ENCODE peak calls at places on chromosomes 13 and 19, in nine cellular contexts. I, M, J, Z, U, X, H, G and D are unnamed samples.
A peak's percentile ranks its signal among the peaks of the same experiment; 100 is the strongest.

GRCh38 chr19:32662186-32662585 is 12.8 kb downstream of the ANKRD27 start:
- DNase-seq in I (no peak), M (no peak), J (no peak), Z (no peak), U (no peak), X (no peak), H (no peak), G (no peak), D (no peak)

GRCh38 chr19:29531458-29532025 is 5.7 kb downstream of the VSTM2B start:
- DNase-seq in I (peak; percentile 27), M (no peak), J (no peak), Z (no peak), U (no peak), X (peak; percentile 33), H (no peak), G (no peak), D (no peak)

GRCh38 chr13:74575729-74576125 is 441.5 kb upstream of the KLF12 start:
- DNase-seq in I (peak; percentile 71), M (peak; percentile 86), J (peak; percentile 81), Z (peak; percentile 62), U (peak; percentile 35), X (peak; percentile 87), H (peak; percentile 93), G (no peak), D (peak; percentile 18)

GRCh38 chr13:91346848-91347211 is 657 bp upstream of the MIR17HG start:
- DNase-seq in I (no peak), M (peak; percentile 51), J (peak; percentile 38), Z (no peak), U (peak; percentile 6), X (peak; percentile 73), H (no peak), G (peak; percentile 15), D (no peak)

GRCh38 chr13:59445812-59446211 is 717.9 kb downstream of the DIAPH3 start:
- DNase-seq in I (no peak), M (no peak), J (no peak), Z (no peak), U (no peak), X (no peak), H (no peak), G (no peak), D (no peak)

GRCh38 chr13:71867101-71867814 is at the start of gene DACH1:
- DNase-seq in I (peak; percentile 62), M (peak; percentile 86), J (peak; percentile 62), Z (peak; percentile 70), U (no peak), X (peak; percentile 76), H (peak; percentile 70), G (peak; percentile 76), D (peak; percentile 34)

GRCh38 chr13:33251131-33251629 is 34.4 kb downstream of the STARD13 start:
- DNase-seq in I (no peak), M (no peak), J (no peak), Z (peak; percentile 48), U (no peak), X (no peak), H (peak; percentile 37), G (no peak), D (no peak)

GRCh38 chr13:108326318-108326717 is 56.8 kb downstream of the TNFSF13B start:
- DNase-seq in I (no peak), M (no peak), J (no peak), Z (no peak), U (no peak), X (peak; percentile 80), H (no peak), G (no peak), D (no peak)

GRCh38 chr19:2381151-2381822 is 21.2 kb downstream of the TMPRSS9 start:
- DNase-seq in I (no peak), M (peak; percentile 43), J (no peak), Z (no peak), U (no peak), X (no peak), H (no peak), G (no peak), D (peak; percentile 84)

GRCh38 chr13:77619655-77620054 is 77.8 kb upstream of the SLAIN1 start:
- DNase-seq in I (no peak), M (no peak), J (no peak), Z (no peak), U (no peak), X (no peak), H (no peak), G (no peak), D (no peak)

GRCh38 chr13:112732679-112733078 is 42.8 kb downstream of the ATP11A start:
- DNase-seq in I (peak; percentile 40), M (no peak), J (no peak), Z (no peak), U (no peak), X (peak; percentile 30), H (no peak), G (no peak), D (no peak)

GRCh38 chr19:50232600-50232999 is 29.2 kb downstream of the MYH14 start:
- DNase-seq in I (no peak), M (no peak), J (no peak), Z (no peak), U (no peak), X (no peak), H (no peak), G (no peak), D (no peak)

GRCh38 chr19:50231821-50232220 is 28.4 kb downstream of the MYH14 start:
- DNase-seq in I (no peak), M (no peak), J (no peak), Z (no peak), U (no peak), X (no peak), H (no peak), G (no peak), D (no peak)

GRCh38 chr19:50238043-50238442 is 34.6 kb downstream of the MYH14 start:
- DNase-seq in I (no peak), M (no peak), J (no peak), Z (no peak), U (no peak), X (no peak), H (no peak), G (no peak), D (no peak)

GRCh38 chr19:50230379-50231351 is 27.2 kb downstream of the MYH14 start:
- DNase-seq in I (no peak), M (peak; percentile 57), J (peak; percentile 87), Z (no peak), U (no peak), X (no peak), H (no peak), G (no peak), D (no peak)

DNA sequence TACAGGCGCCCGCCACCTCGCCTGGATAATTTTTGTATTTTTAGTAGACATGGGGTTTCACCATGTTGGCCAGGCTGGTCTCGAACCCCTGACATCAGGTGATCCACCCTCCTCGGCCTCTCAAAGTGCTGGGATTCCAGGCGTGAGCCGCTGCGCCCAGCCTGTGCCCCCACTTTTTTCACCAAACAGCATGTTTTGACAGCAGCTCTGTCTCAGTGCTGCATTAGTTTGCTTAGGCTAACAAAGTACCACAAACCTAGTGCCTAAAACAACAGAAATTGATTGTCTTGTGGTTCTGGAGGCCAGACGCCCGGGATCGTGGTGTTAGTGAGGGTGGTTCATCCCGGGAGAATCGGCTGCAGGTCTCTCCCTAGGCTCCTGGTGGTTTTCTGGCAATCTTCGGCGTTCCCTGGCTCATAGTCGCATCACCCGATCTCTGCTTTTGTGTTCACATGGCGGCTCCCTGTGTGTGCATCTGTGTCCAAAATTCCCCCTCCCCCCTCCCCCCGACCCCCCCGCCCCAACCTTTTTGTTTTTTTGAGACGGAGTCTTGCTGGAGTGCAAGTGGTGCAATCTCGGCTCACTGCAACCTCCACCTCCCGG is 30.0 kb downstream of the MYH14 start:
- DNase-seq in I (no peak), M (no peak), J (no peak), Z (no peak), U (no peak), X (no peak), H (no peak), G (no peak), D (no peak)
- H3K27ac ChIP-seq in I (peak overlapping the region; percentile 79), M (no peak overlapping the region), J (no peak overlapping the region), Z (no peak overlapping the region), U (no peak overlapping the region), X (no peak overlapping the region), H (peak overlapping the region; percentile 77), G (no peak overlapping the region), D (peak overlapping the region; percentile 90)

GRCh38 chr19:4362038-4362828 is 18.9 kb downstream of the MPND start:
- DNase-seq in I (no peak), M (no peak), J (no peak), Z (peak; percentile 36), U (no peak), X (peak; percentile 68), H (no peak), G (no peak), D (no peak)
- H3K27ac ChIP-seq in I (no peak overlapping the region), M (peak overlapping the region; percentile 74), J (no peak overlapping the region), Z (no peak overlapping the region), U (no peak overlapping the region), X (no peak overlapping the region), H (no peak overlapping the region), G (no peak overlapping the region), D (no peak overlapping the region)

GRCh38 chr13:31046711-31047279 is 114.3 kb downstream of the TEX26 start:
- DNase-seq in I (no peak), M (peak; percentile 10), J (no peak), Z (no peak), U (no peak), X (no peak), H (peak; percentile 11), G (no peak), D (no peak)
- H3K27ac ChIP-seq in I (peak overlapping the region; percentile 73), M (no peak overlapping the region), J (no peak overlapping the region), Z (no peak overlapping the region), U (no peak overlapping the region), X (no peak overlapping the region), H (no peak overlapping the region), G (no peak overlapping the region), D (no peak overlapping the region)

GRCh38 chr19:18520848-18521691 is 800 bp downstream of the ELL start:
- DNase-seq in I (peak; percentile 77), M (peak; percentile 58), J (peak; percentile 50), Z (no peak), U (no peak), X (peak; percentile 93), H (peak; percentile 42), G (no peak), D (no peak)
- H3K27ac ChIP-seq in I (peak overlapping the region; percentile 97), M (no peak overlapping the region), J (no peak overlapping the region), Z (peak overlapping the region; percentile 85), U (peak overlapping the region; percentile 95), X (peak overlapping the region; percentile 98), H (peak overlapping the region; percentile 99), G (peak overlapping the region; percentile 84), D (peak overlapping the region; percentile 92)

DNA sequence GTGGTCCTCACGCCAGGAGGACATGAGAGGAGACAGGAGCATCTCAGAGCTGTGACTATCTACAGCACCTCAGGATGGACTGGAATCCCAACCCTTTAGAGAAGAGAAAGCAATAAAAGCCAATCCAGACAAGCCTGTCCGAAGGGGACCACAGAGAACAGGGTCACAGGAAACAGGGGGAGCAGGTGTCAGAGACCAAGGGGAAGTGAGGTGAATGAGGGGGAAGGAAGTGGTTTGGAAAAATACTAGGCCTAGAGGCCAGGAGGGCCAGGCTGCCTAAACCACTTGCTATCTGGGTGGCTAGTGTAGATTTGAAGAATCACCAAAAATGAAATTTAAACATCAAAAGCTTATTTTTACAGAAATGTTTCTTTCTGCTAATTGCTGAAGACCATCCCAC is 16.2 kb downstream of the TMTC4 start:
- DNase-seq in I (no peak), M (no peak), J (no peak), Z (no peak), U (no peak), X (no peak), H (no peak), G (no peak), D (no peak)
- H3K27ac ChIP-seq in I (no peak overlapping the region), M (no peak overlapping the region), J (no peak overlapping the region), Z (no peak overlapping the region), U (no peak overlapping the region), X (no peak overlapping the region), H (no peak overlapping the region), G (no peak overlapping the region), D (peak overlapping the region; percentile 97)